ENCODE peak calls at places on chromosomes 12 and 14, in nine cellular contexts. One of them, this sample, is unnamed.

GRCh38 chr14:35818346-35819115 is 7.6 kb upstream of the BRMS1L start:
- DNase-seq in upper lobe of left lung: no peak
- DNase-seq in breast epithelium: no peak
- DNase-seq in vagina: no peak
- DNase-seq in sigmoid colon: no peak
- DNase-seq in transverse colon: peak; percentile 32
- DNase-seq in K562: peak; percentile 9
- DNase-seq in GM12878: no peak
- DNase-seq in esophagus muscularis mucosa: no peak
- DNase-seq in this sample: peak; percentile 21

GRCh38 chr12:65643595-65644386 is 180.5 kb upstream of the HMGA2 start:
- DNase-seq in upper lobe of left lung: no peak
- DNase-seq in breast epithelium: no peak
- DNase-seq in vagina: no peak
- DNase-seq in sigmoid colon: no peak
- DNase-seq in transverse colon: no peak
- DNase-seq in K562: no peak
- DNase-seq in GM12878: no peak
- DNase-seq in esophagus muscularis mucosa: no peak
- DNase-seq in this sample: no peak

GRCh38 chr14:83463500-83464098 is 1929.9 kb upstream of the SEL1L start:
- DNase-seq in upper lobe of left lung: peak; percentile 26
- DNase-seq in breast epithelium: no peak
- DNase-seq in vagina: no peak
- DNase-seq in sigmoid colon: no peak
- DNase-seq in transverse colon: no peak
- DNase-seq in K562: peak; percentile 21
- DNase-seq in GM12878: no peak
- DNase-seq in esophagus muscularis mucosa: no peak
- DNase-seq in this sample: peak; percentile 15

GRCh38 chr14:60506985-60507829 is 1.7 kb upstream of the SIX6 start:
- DNase-seq in upper lobe of left lung: no peak
- DNase-seq in breast epithelium: no peak
- DNase-seq in vagina: no peak
- DNase-seq in sigmoid colon: no peak
- DNase-seq in transverse colon: no peak
- DNase-seq in K562: no peak
- DNase-seq in GM12878: no peak
- DNase-seq in esophagus muscularis mucosa: no peak
- DNase-seq in this sample: no peak

GRCh38 chr12:86827409-86827808 is 571.2 kb upstream of the MGAT4C start:
- DNase-seq in upper lobe of left lung: no peak
- DNase-seq in breast epithelium: no peak
- DNase-seq in vagina: no peak
- DNase-seq in sigmoid colon: no peak
- DNase-seq in transverse colon: no peak
- DNase-seq in K562: no peak
- DNase-seq in GM12878: no peak
- DNase-seq in esophagus muscularis mucosa: no peak
- DNase-seq in this sample: no peak

GRCh38 chr12:89370850-89371249 is 18.5 kb upstream of the DUSP6 start:
- DNase-seq in upper lobe of left lung: no peak
- DNase-seq in breast epithelium: peak; percentile 86
- DNase-seq in vagina: no peak
- DNase-seq in sigmoid colon: no peak
- DNase-seq in transverse colon: no peak
- DNase-seq in K562: no peak
- DNase-seq in GM12878: no peak
- DNase-seq in esophagus muscularis mucosa: no peak
- DNase-seq in this sample: peak; percentile 63

GRCh38 chr12:53208435-53208834 is 1.4 kb upstream of the ITGB7 start:
- DNase-seq in upper lobe of left lung: no peak
- DNase-seq in breast epithelium: no peak
- DNase-seq in vagina: no peak
- DNase-seq in sigmoid colon: peak; percentile 79
- DNase-seq in transverse colon: no peak
- DNase-seq in K562: no peak
- DNase-seq in GM12878: no peak
- DNase-seq in esophagus muscularis mucosa: no peak
- DNase-seq in this sample: no peak

GRCh38 chr12:62717636-62718035 is 217.3 kb downstream of the PPM1H start:
- DNase-seq in upper lobe of left lung: no peak
- DNase-seq in breast epithelium: no peak
- DNase-seq in vagina: no peak
- DNase-seq in sigmoid colon: no peak
- DNase-seq in transverse colon: no peak
- DNase-seq in K562: no peak
- DNase-seq in GM12878: no peak
- DNase-seq in esophagus muscularis mucosa: no peak
- DNase-seq in this sample: no peak

GRCh38 chr12:58917699-58918334 is 2.5 kb downstream of the LRIG3 start:
- DNase-seq in upper lobe of left lung: no peak
- DNase-seq in breast epithelium: no peak
- DNase-seq in vagina: no peak
- DNase-seq in sigmoid colon: no peak
- DNase-seq in transverse colon: no peak
- DNase-seq in K562: no peak
- DNase-seq in GM12878: no peak
- DNase-seq in esophagus muscularis mucosa: no peak
- DNase-seq in this sample: no peak
- H3K27me3 ChIP-seq in upper lobe of left lung: no peaks in the 10 kb centered on the region
- H3K27me3 ChIP-seq in breast epithelium: no peaks in the 10 kb centered on the region
- H3K27me3 ChIP-seq in vagina: no peaks in the 10 kb centered on the region
- H3K27me3 ChIP-seq in sigmoid colon: no peaks in the 10 kb centered on the region
- H3K27me3 ChIP-seq in transverse colon: peaks cover 5% of the 10 kb centered on the region
- H3K27me3 ChIP-seq in K562: no peaks in the 10 kb centered on the region
- H3K27me3 ChIP-seq in GM12878: no peaks in the 10 kb centered on the region
- H3K27me3 ChIP-seq in esophagus muscularis mucosa: no peaks in the 10 kb centered on the region
- H3K27me3 ChIP-seq in this sample: no peaks in the 10 kb centered on the region

DNA sequence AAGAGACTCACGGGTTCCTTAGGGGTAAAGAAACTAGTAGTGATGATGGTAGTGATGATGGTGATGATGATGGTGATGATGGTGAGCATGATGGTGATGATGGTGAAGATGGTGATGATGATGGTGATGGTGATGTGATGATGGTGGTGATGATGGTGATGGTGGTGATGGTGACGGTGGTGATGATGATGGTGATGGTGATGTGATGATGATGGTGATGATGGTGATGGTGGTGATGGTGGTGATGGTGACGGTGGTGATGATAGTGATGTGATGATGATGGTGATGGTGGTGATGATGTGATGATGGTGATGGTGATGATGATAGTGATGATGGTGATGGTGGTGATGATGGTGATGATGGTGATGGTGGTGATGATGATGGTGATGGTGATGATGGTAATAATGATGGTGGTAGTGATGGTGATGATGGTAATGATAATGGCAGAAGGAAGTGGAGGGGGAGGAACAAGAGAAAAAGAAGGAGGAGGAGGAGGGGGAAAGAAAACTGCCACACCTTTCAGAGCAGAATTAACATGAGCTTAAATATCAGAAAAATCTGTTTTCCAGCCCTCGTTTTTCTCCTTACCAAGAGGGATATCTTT is 85.5 kb downstream of the FZD10 start:
- DNase-seq in upper lobe of left lung: no peak
- DNase-seq in breast epithelium: no peak
- DNase-seq in vagina: no peak
- DNase-seq in sigmoid colon: no peak
- DNase-seq in transverse colon: no peak
- DNase-seq in K562: no peak
- DNase-seq in GM12878: no peak
- DNase-seq in esophagus muscularis mucosa: no peak
- DNase-seq in this sample: no peak
- TF ChIP-seq POLR2A in upper lobe of left lung: no peak
- TF ChIP-seq POLR2A in breast epithelium: no peak
- TF ChIP-seq POLR2A in vagina: no peak
- TF ChIP-seq POLR2A in sigmoid colon: no peak
- TF ChIP-seq POLR2A in transverse colon: no peak
- TF ChIP-seq POLR2A in K562: no peak
- TF ChIP-seq POLR2A in GM12878: no peak
- TF ChIP-seq POLR2A in esophagus muscularis mucosa: no peak
- TF ChIP-seq POLR2A in this sample: no peak

GRCh38 chr12:118330421-118331018 is 42.2 kb downstream of the TAOK3 start:
- DNase-seq in upper lobe of left lung: peak; percentile 40
- DNase-seq in breast epithelium: no peak
- DNase-seq in vagina: no peak
- DNase-seq in sigmoid colon: no peak
- DNase-seq in transverse colon: no peak
- DNase-seq in K562: peak; percentile 53
- DNase-seq in GM12878: no peak
- DNase-seq in esophagus muscularis mucosa: no peak
- DNase-seq in this sample: no peak
- TF ChIP-seq POLR2AphosphoS5 in upper lobe of left lung: no peak
- TF ChIP-seq POLR2AphosphoS5 in breast epithelium: no peak
- TF ChIP-seq POLR2AphosphoS5 in vagina: no peak
- TF ChIP-seq POLR2AphosphoS5 in sigmoid colon: no peak
- TF ChIP-seq POLR2AphosphoS5 in transverse colon: no peak
- TF ChIP-seq POLR2AphosphoS5 in K562: peak; percentile 97
- TF ChIP-seq POLR2AphosphoS5 in GM12878: no peak
- TF ChIP-seq POLR2AphosphoS5 in esophagus muscularis mucosa: no peak
- TF ChIP-seq POLR2AphosphoS5 in this sample: no peak

GRCh38 chr12:48197967-48198618 is 5.0 kb downstream of the OR10AD1 start:
- DNase-seq in upper lobe of left lung: peak; percentile 99
- DNase-seq in breast epithelium: peak; percentile 98
- DNase-seq in vagina: peak; percentile 99
- DNase-seq in sigmoid colon: peak; percentile 99
- DNase-seq in transverse colon: peak; percentile 97
- DNase-seq in K562: peak; percentile 96
- DNase-seq in GM12878: peak; percentile 80
- DNase-seq in esophagus muscularis mucosa: peak; percentile 100
- DNase-seq in this sample: peak; percentile 96
- H3K27me3 ChIP-seq in upper lobe of left lung: no peaks in the 10 kb centered on the region
- H3K27me3 ChIP-seq in breast epithelium: no peaks in the 10 kb centered on the region
- H3K27me3 ChIP-seq in vagina: no peaks in the 10 kb centered on the region
- H3K27me3 ChIP-seq in sigmoid colon: no peaks in the 10 kb centered on the region
- H3K27me3 ChIP-seq in transverse colon: no peaks in the 10 kb centered on the region
- H3K27me3 ChIP-seq in K562: no peaks in the 10 kb centered on the region
- H3K27me3 ChIP-seq in GM12878: no peaks in the 10 kb centered on the region
- H3K27me3 ChIP-seq in esophagus muscularis mucosa: peaks cover 3% of the 10 kb centered on the region
- H3K27me3 ChIP-seq in this sample: no peaks in the 10 kb centered on the region

GRCh38 chr12:30754383-30754749 is 385 bp downstream of the CAPRIN2 start:
- DNase-seq in upper lobe of left lung: no peak
- DNase-seq in breast epithelium: no peak
- DNase-seq in vagina: no peak
- DNase-seq in sigmoid colon: no peak
- DNase-seq in transverse colon: no peak
- DNase-seq in K562: no peak
- DNase-seq in GM12878: no peak
- DNase-seq in esophagus muscularis mucosa: no peak
- DNase-seq in this sample: no peak
- TF ChIP-seq POLR2A in upper lobe of left lung: no peak
- TF ChIP-seq POLR2A in breast epithelium: no peak
- TF ChIP-seq POLR2A in vagina: no peak
- TF ChIP-seq POLR2A in sigmoid colon: no peak
- TF ChIP-seq POLR2A in transverse colon: no peak
- TF ChIP-seq POLR2A in K562: no peak
- TF ChIP-seq POLR2A in GM12878: no peak
- TF ChIP-seq POLR2A in esophagus muscularis mucosa: no peak
- TF ChIP-seq POLR2A in this sample: no peak